ENCODE peak calls at places on chromosome 11, in four cellular contexts. One of them, this sample, is unnamed.

GRCh38 chr11:119093951-119094815 is 7.5 kb downstream of the DPAGT1 start:
- DNase-seq in NCI-H2029: no peak
- DNase-seq in ovary: peak
- DNase-seq in uterus: peak
- DNase-seq in this sample: peak

GRCh38 chr11:3686751-3687150 is 15.6 kb upstream of the CHRNA10 start:
- DNase-seq in NCI-H2029: no peak
- DNase-seq in ovary: no peak
- DNase-seq in uterus: no peak
- DNase-seq in this sample: no peak

GRCh38 chr11:78147807-78148206 is 8.4 kb upstream of the ALG8 start:
- DNase-seq in NCI-H2029: peak
- DNase-seq in ovary: no peak
- DNase-seq in uterus: no peak
- DNase-seq in this sample: no peak

GRCh38 chr11:57648791-57649735 is 649 bp downstream of the YPEL4 start:
- DNase-seq in NCI-H2029: no peak
- DNase-seq in ovary: no peak
- DNase-seq in uterus: peak
- DNase-seq in this sample: no peak

GRCh38 chr11:57116654-57117053 is 65.1 kb upstream of the LRRC55 start:
- DNase-seq in NCI-H2029: no peak
- DNase-seq in ovary: no peak
- DNase-seq in uterus: no peak
- DNase-seq in this sample: no peak

GRCh38 chr11:70517996-70518907 is 119.9 kb downstream of the CTTN start:
- DNase-seq in NCI-H2029: no peak
- DNase-seq in ovary: no peak
- DNase-seq in uterus: no peak
- DNase-seq in this sample: no peak

GRCh38 chr11:60857378-60858232 is 1.9 kb upstream of the PTGDR2 start:
- DNase-seq in NCI-H2029: no peak
- DNase-seq in ovary: no peak
- DNase-seq in uterus: no peak
- DNase-seq in this sample: no peak

GRCh38 chr11:60315866-60316265 is 11.2 kb upstream of the MS4A6E start:
- DNase-seq in NCI-H2029: no peak
- DNase-seq in ovary: no peak
- DNase-seq in uterus: no peak
- DNase-seq in this sample: no peak

GRCh38 chr11:62307950-62308349 is 9.1 kb upstream of the SCGB1D4 start:
- DNase-seq in NCI-H2029: no peak
- DNase-seq in ovary: no peak
- DNase-seq in uterus: no peak
- DNase-seq in this sample: no peak

GRCh38 chr11:123330948-123331347 is 99.1 kb upstream of the GRAMD1B start:
- DNase-seq in NCI-H2029: no peak
- DNase-seq in ovary: no peak
- DNase-seq in uterus: no peak
- DNase-seq in this sample: no peak

GRCh38 chr11:20351151-20351550 is 12.4 kb upstream of the HTATIP2 start:
- DNase-seq in NCI-H2029: no peak
- DNase-seq in ovary: no peak
- DNase-seq in uterus: no peak
- DNase-seq in this sample: no peak

GRCh38 chr11:612201-612960 is 3.4 kb downstream of the IRF7 start:
- DNase-seq in NCI-H2029: peak
- DNase-seq in ovary: no peak
- DNase-seq in uterus: no peak
- DNase-seq in this sample: no peak

This sample was measured in lower leg skin.